ENCODE peak calls at places on chromosomes 13 and 19, in nine cellular contexts. K, R, X, P, S, Q, I, O and N are unnamed samples.
A peak's percentile ranks its signal among the peaks of the same experiment; 100 is the strongest.

GRCh38 chr19:48127561-48127960 is 16.9 kb upstream of the PLA2G4C start:
- DNase-seq in Q (no peak), S (no peak), X (no peak), O (no peak), R (no peak), P (no peak), I (no peak), K (no peak), N (no peak)

GRCh38 chr19:9953802-9954542 is 17.7 kb upstream of the OLFM2 start:
- DNase-seq in P (no peak), O (no peak), I (no peak), Q (no peak), R (peak; percentile 86), S (no peak), K (no peak), X (no peak), N (no peak)

GRCh38 chr19:11813801-11814706 is at the start of gene ZNF440:
- DNase-seq in Q (peak; percentile 89), I (peak; percentile 76), K (peak; percentile 96), O (peak; percentile 67), P (peak; percentile 95), R (peak; percentile 92), S (peak; percentile 97), X (peak; percentile 78), N (peak; percentile 89)

GRCh38 chr19:40219721-40220276 is 1.6 kb upstream of the TTC9B start:
- DNase-seq in S (no peak), R (peak; percentile 79), P (no peak), K (peak; percentile 90), Q (peak; percentile 35), X (no peak), I (no peak), O (no peak), N (peak; percentile 95)

GRCh38 chr19:17063412-17063811 is 11.8 kb downstream of the HAUS8 start:
- DNase-seq in O (no peak), Q (no peak), P (no peak), R (no peak), S (no peak), I (no peak), X (no peak), K (no peak), N (no peak)

GRCh38 chr19:16288544-16288943 is 36.1 kb upstream of the KLF2 start:
- DNase-seq in P (no peak), R (peak; percentile 28), S (no peak), Q (no peak), O (no peak), K (no peak), X (no peak), I (no peak), N (no peak)

GRCh38 chr13:49791214-49791752 is 1.2 kb downstream of the KPNA3 start:
- DNase-seq in K (peak; percentile 47), X (no peak), Q (no peak), S (no peak), R (peak; percentile 26), I (no peak), P (no peak), O (no peak), N (peak; percentile 15)

GRCh38 chr13:99955747-99956472 is 15.7 kb downstream of the ZIC5 start:
- DNase-seq in O (no peak), P (peak; percentile 57), I (no peak), S (peak; percentile 64), Q (no peak), R (peak; percentile 36), K (peak; percentile 21), X (no peak), N (no peak)

GRCh38 chr13:77337159-77337558 is 10.3 kb upstream of the MYCBP2 start:
- DNase-seq in Q (no peak), I (no peak), P (no peak), X (no peak), O (no peak), R (no peak), S (no peak), K (peak; percentile 1), N (no peak)

GRCh38 chr13:74870865-74871264 is 611.1 kb downstream of the TBC1D4 start:
- DNase-seq in O (no peak), S (no peak), I (no peak), Q (no peak), P (no peak), R (peak; percentile 19), K (no peak), X (no peak), N (no peak)

GRCh38 chr13:94093652-94094310 is 385.7 kb downstream of the DCT start:
- DNase-seq in K (no peak), P (no peak), Q (no peak), X (no peak), S (no peak), R (no peak), O (no peak), I (no peak), N (no peak)

GRCh38 chr19:28208745-28209144 is 1004.2 kb downstream of the UQCRFS1 start:
- DNase-seq in O (no peak), I (no peak), P (no peak), X (no peak), K (no peak), Q (no peak), R (peak; percentile 79), S (no peak), N (no peak)

GRCh38 chr13:27783111-27783510 is 9.2 kb upstream of the GSX1 start:
- DNase-seq in X (no peak), I (no peak), Q (no peak), O (no peak), P (no peak), R (peak; percentile 3), K (peak; percentile 43), S (no peak), N (no peak)

GRCh38 chr13:33257786-33258185 is 27.8 kb downstream of the STARD13 start:
- DNase-seq in P (no peak), R (no peak), I (no peak), K (no peak), O (no peak), X (no peak), S (no peak), Q (no peak), N (no peak)

GRCh38 chr19:4594199-4594598 is 34.7 kb upstream of the SEMA6B start:
- DNase-seq in I (no peak), Q (no peak), S (no peak), O (no peak), X (no peak), R (no peak), K (peak; percentile 35), P (no peak), N (peak; percentile 52)

GRCh38 chr13:51397262-51397933 is 55.4 kb downstream of the INTS6 start:
- DNase-seq in X (no peak), O (no peak), P (no peak), I (no peak), Q (no peak), R (peak; percentile 76), K (no peak), S (no peak), N (peak; percentile 18)

GRCh38 chr19:35151273-35152065 is 3.1 kb upstream of the FXYD5 start:
- DNase-seq in S (no peak), I (no peak), O (no peak), X (no peak), Q (no peak), K (peak; percentile 36), P (no peak), R (no peak), N (no peak)

GRCh38 chr19:40803170-40803856 is 4.3 kb downstream of the EGLN2 start:
- DNase-seq in P (no peak), S (no peak), O (no peak), Q (no peak), R (no peak), I (no peak), X (no peak), K (no peak), N (no peak)

GRCh38 chr13:94886191-94886590 is 173.8 kb upstream of the SOX21 start:
- DNase-seq in O (no peak), R (peak; percentile 79), K (peak; percentile 30), X (no peak), S (no peak), I (peak; percentile 5), P (no peak), Q (no peak), N (no peak)

GRCh38 chr13:27924529-27925141 is 4.8 kb downstream of the PDX1 start:
- DNase-seq in Q (no peak), S (no peak), I (no peak), O (no peak), K (peak; percentile 53), P (no peak), R (no peak), X (no peak), N (no peak)

GRCh38 chr19:22491746-22492145 is 69.6 kb upstream of the ZNF98 start:
- DNase-seq in O (no peak), K (no peak), P (no peak), X (no peak), I (no peak), R (no peak), Q (no peak), S (no peak), N (no peak)

GRCh38 chr19:42428676-42429075 is 1.5 kb upstream of the LIPE start:
- DNase-seq in S (no peak), R (no peak), I (no peak), X (no peak), O (no peak), P (no peak), Q (no peak), K (no peak), N (no peak)

GRCh38 chr13:112522578-112522977 is 65.4 kb downstream of the TUBGCP3 start:
- DNase-seq in K (no peak), S (no peak), X (no peak), Q (no peak), P (no peak), I (no peak), O (no peak), R (peak; percentile 32), N (no peak)

GRCh38 chr13:113862191-113862765 is 1.6 kb downstream of the GAS6 start:
- DNase-seq in I (no peak), X (no peak), O (no peak), K (no peak), S (peak; percentile 34), Q (no peak), P (peak; percentile 59), R (no peak), N (no peak)